ENCODE peak calls at places on chromosomes 16 and 17, in nine cellular contexts. M, A, E, J, O, U, P, K and X are unnamed samples.

GRCh38 chr17:75771334-75772281 is 6.6 kb upstream of the GALK1 start:
- DNase-seq in M (no peak), A (no peak), E (no peak), J (peak; percentile 54), O (no peak), U (peak; percentile 30), P (no peak), K (peak; percentile 68), X (peak; percentile 31)

GRCh38 chr16:72811867-72812266 is 236.1 kb downstream of the ZFHX3 start:
- DNase-seq in M (no peak), A (no peak), E (no peak), J (no peak), O (no peak), U (no peak), P (no peak), K (no peak), X (no peak)

GRCh38 chr17:9899280-9900018 is 5.6 kb downstream of the RCVRN start:
- DNase-seq in M (no peak), A (no peak), E (no peak), J (peak; percentile 66), O (no peak), U (no peak), P (no peak), K (peak; percentile 81), X (peak; percentile 44)

GRCh38 chr17:72465191-72466024 is 344.6 kb downstream of the SOX9 start:
- DNase-seq in M (no peak), A (peak; percentile 98), E (no peak), J (no peak), O (no peak), U (peak; percentile 77), P (peak; percentile 93), K (no peak), X (no peak)

GRCh38 chr16:31214705-31215286 is 877 bp downstream of the TRIM72 start:
- DNase-seq in M (peak; percentile 71), A (no peak), E (no peak), J (no peak), O (no peak), U (no peak), P (no peak), K (no peak), X (no peak)

GRCh38 chr17:34177642-34178041 is 77.4 kb upstream of the CCL2 start:
- DNase-seq in M (no peak), A (no peak), E (no peak), J (no peak), O (no peak), U (no peak), P (no peak), K (no peak), X (no peak)

GRCh38 chr16:69130461-69130860 is 1.9 kb downstream of the CHTF8 start:
- DNase-seq in M (no peak), A (no peak), E (no peak), J (no peak), O (no peak), U (no peak), P (no peak), K (no peak), X (no peak)

GRCh38 chr16:69402448-69402847 is 16.6 kb upstream of the TERF2 start:
- DNase-seq in M (no peak), A (no peak), E (no peak), J (no peak), O (no peak), U (no peak), P (no peak), K (no peak), X (no peak)

GRCh38 chr16:46743232-46743719 is 4.9 kb downstream of the MYLK3 start:
- DNase-seq in M (no peak), A (no peak), E (no peak), J (peak; percentile 33), O (peak; percentile 76), U (no peak), P (no peak), K (peak; percentile 50), X (no peak)

GRCh38 chr17:43556292-43556691 is 10.2 kb upstream of the ETV4 start:
- DNase-seq in M (no peak), A (peak; percentile 96), E (no peak), J (peak; percentile 77), O (peak; percentile 80), U (peak; percentile 79), P (no peak), K (peak; percentile 67), X (no peak)

DNA sequence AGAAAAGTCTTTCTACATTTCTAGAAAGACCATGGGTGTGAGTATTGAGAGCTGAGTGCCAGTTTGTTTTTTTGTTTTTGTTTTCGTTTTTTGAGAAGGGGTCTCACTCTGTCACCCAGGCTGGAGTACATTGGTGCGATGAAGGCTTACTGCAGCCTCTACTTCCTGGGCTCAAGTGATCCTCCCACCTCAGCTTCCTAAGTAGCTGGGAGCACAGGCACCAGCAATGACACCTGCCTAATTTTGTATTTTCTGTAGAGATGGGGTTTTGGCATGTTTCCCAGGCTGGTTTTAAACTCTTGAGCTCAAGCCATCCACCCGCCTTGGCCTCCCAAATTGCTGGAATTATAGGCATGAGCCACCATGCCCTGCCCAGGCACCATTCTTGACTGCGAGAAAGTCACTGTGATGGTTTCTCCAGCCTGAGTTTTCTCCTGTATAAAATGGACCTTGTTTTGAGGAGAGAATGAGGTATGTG is 673.8 kb downstream of the MAF start:
- DNase-seq in M (no peak), A (no peak), E (no peak), J (no peak), O (no peak), U (no peak), P (no peak), K (no peak), X (no peak)
- TF ChIP-seq EP300 in M (no peak), A (no peak), E (no peak), J (no peak), O (no peak), U (no peak), P (no peak), K (no peak), X (no peak)

GRCh38 chr16:35196313-35196712 is 1736.9 kb downstream of the TP53TG3F start:
- DNase-seq in M (no peak), A (no peak), E (peak; percentile 55), J (no peak), O (no peak), U (no peak), P (no peak), K (no peak), X (no peak)

GRCh38 chr16:35197656-35198055 is 1738.2 kb downstream of the TP53TG3F start:
- DNase-seq in M (no peak), A (no peak), E (peak; percentile 70), J (no peak), O (no peak), U (no peak), P (no peak), K (no peak), X (no peak)

GRCh38 chr16:35194681-35195080 is 1735.3 kb downstream of the TP53TG3F start:
- DNase-seq in M (no peak), A (no peak), E (peak; percentile 87), J (no peak), O (no peak), U (no peak), P (no peak), K (no peak), X (no peak)

GRCh38 chr16:35195173-35195863 is 1735.9 kb downstream of the TP53TG3F start:
- DNase-seq in M (no peak), A (no peak), E (no peak), J (no peak), O (no peak), U (no peak), P (no peak), K (no peak), X (no peak)

DNA sequence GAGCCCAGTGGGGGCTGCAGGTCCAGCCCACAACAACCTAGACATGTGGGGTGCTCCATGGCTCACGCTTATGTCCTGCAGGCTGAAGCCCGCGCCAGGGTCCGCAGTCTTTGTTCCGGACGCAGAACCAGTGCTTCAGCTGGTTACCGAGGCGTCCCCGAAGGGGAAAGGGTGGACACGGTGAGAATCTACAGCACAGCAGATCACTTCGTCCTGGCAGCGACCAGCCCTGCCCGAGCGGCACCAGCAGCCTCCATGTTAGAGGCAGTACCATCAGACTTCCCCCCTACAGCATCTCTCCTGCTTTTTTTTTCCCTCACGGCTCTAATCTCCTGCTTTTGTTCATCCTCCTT is 1736.4 kb downstream of the TP53TG3F start:
- DNase-seq in M (no peak), A (no peak), E (peak; percentile 68), J (no peak), O (no peak), U (no peak), P (no peak), K (no peak), X (no peak)
- H3K9me3 ChIP-seq in M (peaks cover 81% of the 10 kb centered on the region), A (no peaks in the 10 kb centered on the region), E (no peaks in the 10 kb centered on the region), J (peaks cover 3% of the 10 kb centered on the region), O (no peaks in the 10 kb centered on the region), U (no peaks in the 10 kb centered on the region), P (no peaks in the 10 kb centered on the region), K (no peaks in the 10 kb centered on the region), X (no peaks in the 10 kb centered on the region)

GRCh38 chr16:10121496-10121895 is 60.7 kb downstream of the GRIN2A start:
- DNase-seq in M (no peak), A (no peak), E (no peak), J (no peak), O (no peak), U (no peak), P (no peak), K (no peak), X (no peak)
- TF ChIP-seq EP300 in M (no peak), A (no peak), E (no peak), J (no peak), O (no peak), U (no peak), P (no peak), K (no peak), X (no peak)

GRCh38 chr17:22300731-22301352 is 608.5 kb downstream of the KCNJ18 start:
- DNase-seq in M (no peak), A (no peak), E (peak; percentile 86), J (no peak), O (no peak), U (no peak), P (no peak), K (no peak), X (no peak)

GRCh38 chr17:22303096-22303495 is 610.8 kb downstream of the KCNJ18 start:
- DNase-seq in M (no peak), A (no peak), E (no peak), J (no peak), O (no peak), U (no peak), P (no peak), K (no peak), X (no peak)

GRCh38 chr17:22301353-22301745 is 609.0 kb downstream of the KCNJ18 start:
- DNase-seq in M (no peak), A (no peak), E (peak; percentile 75), J (no peak), O (no peak), U (no peak), P (no peak), K (no peak), X (no peak)

GRCh38 chr17:22303865-22304264 is 611.5 kb downstream of the KCNJ18 start:
- DNase-seq in M (no peak), A (no peak), E (peak; percentile 66), J (no peak), O (no peak), U (no peak), P (no peak), K (no peak), X (no peak)

DNA sequence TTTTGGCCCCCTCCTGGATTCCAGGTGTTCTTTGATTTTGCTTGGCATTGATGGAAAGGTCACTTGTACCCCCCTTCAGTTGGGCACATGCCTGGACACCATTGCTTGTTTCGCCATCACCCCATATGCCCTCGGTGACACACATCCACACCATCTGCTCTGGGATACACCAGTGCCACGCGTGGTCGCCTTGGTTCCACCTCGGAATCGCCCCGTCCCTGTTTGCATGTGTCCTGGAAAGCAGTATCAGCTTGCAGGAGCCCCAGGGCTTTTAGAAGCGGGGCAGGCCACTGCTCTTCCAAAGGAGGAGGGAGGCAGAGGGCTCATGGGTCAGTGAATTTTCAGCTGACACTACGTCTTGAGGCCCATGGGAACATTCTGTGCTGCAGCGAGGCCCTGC is 607.9 kb downstream of the KCNJ18 start:
- DNase-seq in M (no peak), A (no peak), E (peak; percentile 19), J (no peak), O (no peak), U (no peak), P (no peak), K (no peak), X (no peak)
- H3K9me3 ChIP-seq in M (peaks cover 88% of the 10 kb centered on the region), A (peaks cover 4% of the 10 kb centered on the region), E (no peaks in the 10 kb centered on the region), J (peaks cover 22% of the 10 kb centered on the region), O (peaks cover 11% of the 10 kb centered on the region), U (no peaks in the 10 kb centered on the region), P (no peaks in the 10 kb centered on the region), K (no peaks in the 10 kb centered on the region), X (peaks cover 3% of the 10 kb centered on the region)